ENCODE peak calls at places on chromosomes 6 and 20, in seven cellular contexts. W is lung, H is NCI-H1694, A is ovary, N is GM23248, L is bronchial epithelial cell, P is Caki2. I is an unnamed sample.

GRCh38 chr6:7886132-7886531 is 24.5 kb downstream of the TXNDC5 start:
- DNase-seq in W (no peak), H (no peak), A (no peak), N (no peak), L (no peak), P (no peak), I (no peak)

GRCh38 chr6:38319259-38320255 is 320.2 kb downstream of the BTBD9 start:
- DNase-seq in W (no peak), H (no peak), A (no peak), N (no peak), L (peak), P (no peak), I (no peak)

GRCh38 chr20:4811661-4812181 is 90.0 kb downstream of the PRND start:
- DNase-seq in W (peak), H (no peak), A (no peak), N (no peak), L (no peak), P (no peak), I (no peak)

GRCh38 chr6:10033223-10033829 is 381.5 kb downstream of the TFAP2A start:
- DNase-seq in W (no peak), H (no peak), A (no peak), N (peak), L (peak), P (peak), I (no peak)

GRCh38 chr20:57990396-57990987 is 238.0 kb downstream of the ANKRD60 start:
- DNase-seq in W (no peak), H (no peak), A (no peak), N (peak), L (peak), P (no peak), I (peak)

GRCh38 chr6:92647630-92648029 is 771.7 kb downstream of the EPHA7 start:
- DNase-seq in W (no peak), H (no peak), A (no peak), N (no peak), L (peak), P (no peak), I (no peak)

GRCh38 chr6:5095236-5095635 is 10.1 kb downstream of the PPP1R3G start:
- DNase-seq in W (no peak), H (no peak), A (no peak), N (peak), L (no peak), P (peak), I (no peak)

GRCh38 chr6:132132420-132132819 is 181.2 kb upstream of the CCN2 start:
- DNase-seq in W (no peak), H (no peak), A (no peak), N (peak), L (no peak), P (no peak), I (no peak)

GRCh38 chr6:60670036-60670435 is 1616.0 kb downstream of the KHDRBS2 start:
- DNase-seq in W (no peak), H (no peak), A (no peak), N (no peak), L (no peak), P (peak), I (no peak)

GRCh38 chr6:125546827-125547226 is 202.6 kb upstream of the HEY2 start:
- DNase-seq in W (no peak), H (no peak), A (no peak), N (peak), L (no peak), P (no peak), I (peak)

GRCh38 chr6:56843476-56844349 is 111.2 kb upstream of the BEND6 start:
- DNase-seq in W (peak), H (peak), A (peak), N (peak), L (peak), P (peak), I (peak)

GRCh38 chr6:157726892-157727628 is 96.0 kb upstream of the SNX9 start:
- DNase-seq in W (no peak), H (no peak), A (peak), N (no peak), L (no peak), P (no peak), I (no peak)

GRCh38 chr20:50804453-50805348 is 9.8 kb downstream of the BCAS4 start:
- DNase-seq in W (no peak), H (no peak), A (no peak), N (no peak), L (no peak), P (no peak), I (no peak)

GRCh38 chr6:170028629-170029345 is 262.1 kb downstream of the DLL1 start:
- DNase-seq in W (no peak), H (no peak), A (no peak), N (no peak), L (no peak), P (no peak), I (no peak)

GRCh38 chr20:11076434-11076833 is 402.6 kb upstream of the JAG1 start:
- DNase-seq in W (no peak), H (no peak), A (no peak), N (no peak), L (no peak), P (no peak), I (no peak)

I was measured in GM03348.